ENCODE peak calls at places on chromosomes 6 and 20, in six cellular contexts. O is upper lobe of right lung; P is spleen; Z is fibroblast of lung; I is CD8-positive, alpha-beta T cell; D is HL-60. M is an unnamed sample.

GRCh38 chr6:81696505-81696904 is 56.0 kb downstream of the TENT5A start:
- DNase-seq in O (no peak), P (no peak), Z (peak), I (no peak), D (no peak), M (no peak)

GRCh38 chr20:63808964-63809674 is 21.9 kb downstream of the ZBTB46 start:
- DNase-seq in O (no peak), P (no peak), Z (no peak), I (no peak), D (no peak), M (no peak)

GRCh38 chr6:44704240-44705150 is 317.0 kb downstream of the CDC5L start:
- DNase-seq in O (no peak), P (no peak), Z (no peak), I (no peak), D (no peak), M (no peak)

GRCh38 chr6:5840742-5841141 is 166.0 kb downstream of the NRN1 start:
- DNase-seq in O (no peak), P (no peak), Z (no peak), I (no peak), D (no peak), M (no peak)

GRCh38 chr6:13355043-13355945 is 27.0 kb upstream of the TBC1D7 start:
- DNase-seq in O (no peak), P (no peak), Z (peak), I (peak), D (no peak), M (no peak)

GRCh38 chr6:148723484-148723883 is 23.3 kb upstream of the UST start:
- DNase-seq in O (no peak), P (no peak), Z (peak), I (no peak), D (no peak), M (no peak)

GRCh38 chr6:30763618-30764489 is 19.5 kb upstream of the IER3 start:
- DNase-seq in O (no peak), P (no peak), Z (no peak), I (no peak), D (no peak), M (no peak)

GRCh38 chr6:90397929-90398674 is 101.5 kb upstream of the BACH2 start:
- DNase-seq in O (no peak), P (no peak), Z (peak), I (peak), D (no peak), M (no peak)

GRCh38 chr20:57108742-57109141 is 157.7 kb downstream of the BMP7 start:
- DNase-seq in O (no peak), P (no peak), Z (no peak), I (no peak), D (no peak), M (no peak)

GRCh38 chr20:34111057-34111711 is 859 bp downstream of the EIF2S2 start:
- DNase-seq in O (peak), P (peak), Z (peak), I (peak), D (no peak), M (no peak)

GRCh38 chr20:32052090-32052791 is at the start of gene HCK:
- DNase-seq in O (peak), P (peak), Z (no peak), I (no peak), D (peak), M (peak)

GRCh38 chr20:2820084-2820895 is 4.1 kb downstream of the TMEM239 start:
- DNase-seq in O (peak), P (no peak), Z (peak), I (no peak), D (no peak), M (no peak)

DNA sequence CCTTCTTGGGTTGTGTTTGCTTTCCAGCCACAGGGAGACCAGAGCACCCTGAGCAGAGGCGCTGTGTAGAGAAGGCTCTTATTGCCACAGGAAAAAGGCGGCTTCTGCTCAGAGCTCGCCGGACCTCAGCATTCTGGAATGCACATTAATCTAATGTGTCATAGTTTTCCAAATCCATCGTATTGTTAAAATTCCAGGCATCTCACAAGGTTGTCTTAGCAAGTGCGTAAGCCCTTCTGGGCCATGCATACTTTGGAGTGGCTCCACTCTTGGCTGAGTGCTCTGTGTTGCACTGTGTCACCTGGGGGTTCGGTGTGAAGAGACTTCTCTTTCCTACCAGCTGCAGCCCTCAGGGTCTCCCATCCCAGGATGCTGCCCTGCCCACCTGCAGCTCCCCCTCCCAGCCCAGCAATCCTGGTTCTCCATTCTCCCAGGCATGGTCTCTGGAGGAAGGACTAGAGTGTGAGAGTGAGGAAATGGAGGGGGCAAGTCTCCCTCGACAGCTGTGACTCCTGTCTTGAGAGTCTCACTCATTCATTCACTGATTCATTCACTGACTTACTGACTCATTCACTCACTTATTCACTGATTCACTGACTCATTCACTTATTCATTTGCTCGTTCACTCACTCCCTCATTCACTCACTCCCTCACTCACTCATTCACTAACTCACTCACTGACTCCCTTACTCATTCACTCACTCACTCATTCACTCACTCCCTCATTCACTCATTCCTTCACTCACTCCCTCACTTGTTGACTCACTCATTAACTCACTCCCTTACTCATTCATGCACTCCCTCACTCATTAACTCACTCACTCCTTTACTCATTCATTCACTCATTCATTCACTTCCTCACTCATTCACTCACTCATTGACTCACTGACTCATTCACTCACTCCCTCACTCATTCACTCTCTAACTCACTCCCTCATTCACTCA is 83.7 kb upstream of the MPC1 start:
- DNase-seq in O (no peak), P (no peak), Z (peak), I (no peak), D (no peak), M (no peak)
- H3K27ac ChIP-seq in O (no peak), P (no peak), Z (peak), I (no peak), D (no peak), M (peak)

DNA sequence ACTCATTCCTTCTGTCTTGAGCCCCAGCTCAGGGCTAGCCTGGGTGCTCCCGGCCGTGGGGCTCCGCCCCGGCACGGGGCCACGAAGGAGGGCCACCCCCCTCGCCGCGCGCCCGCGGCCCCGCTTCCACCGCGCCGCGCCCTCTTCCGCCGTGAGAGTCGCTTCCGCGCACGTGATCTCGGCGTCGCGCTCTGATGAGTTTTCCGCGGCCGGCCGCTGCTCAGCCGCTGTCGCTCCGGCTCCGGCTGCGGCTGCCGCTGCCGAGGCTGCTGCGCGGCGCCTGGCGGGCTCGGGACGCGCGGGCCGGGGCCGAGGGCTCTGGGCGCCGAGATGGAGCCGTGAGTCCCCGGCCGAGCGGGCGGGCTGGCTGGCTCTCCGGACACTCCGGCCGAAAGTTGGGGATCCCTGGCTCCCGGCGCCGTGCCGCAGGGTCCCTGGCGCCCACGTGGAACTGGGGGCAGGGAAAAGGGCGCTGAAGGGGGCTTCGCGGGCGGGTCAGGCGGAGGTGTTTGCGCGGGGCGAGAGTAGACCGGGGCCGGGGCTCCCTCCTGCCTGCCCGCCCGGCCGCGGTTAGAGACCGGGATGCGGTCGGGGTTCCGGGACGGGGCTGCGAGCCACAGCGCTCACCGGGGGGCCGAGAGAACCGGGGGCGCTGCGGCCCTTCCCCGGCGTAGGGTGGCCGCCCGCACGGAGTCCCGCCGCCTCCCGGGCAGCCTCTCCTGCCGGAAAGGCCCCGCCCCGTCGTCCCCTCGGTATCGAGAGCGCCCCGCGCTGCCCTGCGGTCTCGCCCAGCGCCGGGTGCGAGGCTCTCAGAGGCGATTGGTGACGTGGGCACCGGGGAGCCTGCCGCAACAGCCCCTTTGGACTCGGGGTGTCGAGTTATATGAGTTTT is at the start of gene TMEM181:
- DNase-seq in O (peak), P (peak), Z (peak), I (peak), D (peak), M (peak)
- TF ChIP-seq CTCF in O (no peak), P (peak), Z (no peak), I (no peak), D (no peak), M (peak)

DNA sequence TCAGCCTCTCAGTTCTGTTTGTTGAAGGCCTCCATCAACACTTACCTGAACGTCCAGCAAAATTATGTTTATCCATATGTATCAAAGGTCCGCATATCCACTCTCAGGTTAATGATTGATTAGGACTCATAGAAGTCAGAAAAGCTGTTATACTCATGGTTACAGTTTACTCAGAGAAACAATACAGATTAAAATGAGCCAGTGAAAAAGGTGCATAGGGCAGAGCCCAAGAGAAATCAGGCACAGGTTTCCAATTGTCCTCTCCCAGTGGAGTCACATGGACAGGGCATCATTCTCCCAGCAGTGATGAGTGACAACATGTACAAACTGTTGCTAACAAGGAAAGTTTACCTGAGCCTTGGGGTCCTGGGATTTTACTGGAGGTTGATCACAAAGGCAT is 36.2 kb downstream of the THEMIS start:
- DNase-seq in O (no peak), P (no peak), Z (no peak), I (no peak), D (no peak), M (no peak)
- H3K4me3 ChIP-seq in O (no peak), P (no peak), Z (no peak), I (no peak), D (no peak), M (no peak)

DNA sequence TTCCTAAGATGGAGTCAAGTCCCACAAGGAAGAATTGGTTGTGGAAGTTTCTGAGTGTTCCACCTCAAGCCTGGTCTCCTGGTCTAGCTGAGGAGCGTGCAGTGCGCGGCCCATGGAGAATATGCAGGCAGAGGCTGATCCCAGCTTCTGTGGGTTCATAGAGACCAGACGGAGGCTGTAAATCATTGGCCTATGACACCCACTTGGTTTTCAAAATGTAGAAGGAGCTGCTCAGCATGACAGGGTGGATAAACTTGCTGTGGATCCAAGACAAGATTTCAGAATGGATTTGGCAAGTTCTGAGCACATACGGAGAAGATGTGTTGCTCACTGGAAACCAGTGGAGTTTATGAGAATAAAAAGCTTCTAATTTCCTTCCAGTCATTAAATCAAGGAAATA is 735 bp downstream of the KIF25 start:
- DNase-seq in O (no peak), P (no peak), Z (no peak), I (no peak), D (no peak), M (no peak)
- H3K27ac ChIP-seq in O (no peak), P (no peak), Z (no peak), I (no peak), D (no peak), M (no peak)

GRCh38 chr6:120058410-120058809 is 708.8 kb upstream of the MAN1A1 start:
- DNase-seq in O (no peak), P (no peak), Z (no peak), I (no peak), D (no peak), M (no peak)

GRCh38 chr6:120055071-120055470 is 705.5 kb upstream of the MAN1A1 start:
- DNase-seq in O (no peak), P (no peak), Z (no peak), I (no peak), D (no peak), M (no peak)

DNA sequence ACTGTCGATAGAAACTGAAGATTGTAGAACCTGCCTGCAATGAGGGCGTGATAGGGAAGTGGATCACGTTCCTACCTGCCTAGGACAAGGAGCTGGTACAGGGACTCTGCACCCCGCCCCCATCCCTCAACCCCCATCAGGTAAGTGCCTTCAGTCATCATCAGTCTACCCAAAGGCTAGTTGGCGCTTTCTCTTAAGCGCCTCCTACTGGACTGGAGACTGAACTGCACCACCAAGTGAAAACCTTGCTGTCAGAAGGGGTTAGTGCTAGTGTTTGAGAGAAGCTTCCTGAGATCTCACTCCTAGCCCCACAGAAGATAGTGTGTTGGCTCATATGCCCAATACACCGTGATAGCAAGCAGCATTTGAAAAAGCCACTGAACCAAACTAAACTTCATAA is 706.5 kb upstream of the MAN1A1 start:
- DNase-seq in O (no peak), P (no peak), Z (no peak), I (no peak), D (no peak), M (no peak)
- TF ChIP-seq CTCF in O (peak), P (no peak), Z (no peak), I (no peak), D (no peak), M (peak)

GRCh38 chr6:111631930-111632460 is 26.3 kb upstream of the TRAF3IP2 start:
- DNase-seq in O (no peak), P (peak), Z (no peak), I (no peak), D (no peak), M (no peak)

GRCh38 chr6:111631018-111631417 is 25.3 kb upstream of the TRAF3IP2 start:
- DNase-seq in O (no peak), P (no peak), Z (no peak), I (no peak), D (no peak), M (no peak)

GRCh38 chr6:111628117-111628866 is 22.6 kb upstream of the TRAF3IP2 start:
- DNase-seq in O (no peak), P (no peak), Z (peak), I (no peak), D (no peak), M (no peak)

GRCh38 chr6:111632468-111633247 is 27.0 kb upstream of the TRAF3IP2 start:
- DNase-seq in O (no peak), P (peak), Z (no peak), I (no peak), D (no peak), M (no peak)
- H3K4me3 ChIP-seq in O (no peak), P (no peak), Z (no peak), I (no peak), D (no peak), M (no peak)

DNA sequence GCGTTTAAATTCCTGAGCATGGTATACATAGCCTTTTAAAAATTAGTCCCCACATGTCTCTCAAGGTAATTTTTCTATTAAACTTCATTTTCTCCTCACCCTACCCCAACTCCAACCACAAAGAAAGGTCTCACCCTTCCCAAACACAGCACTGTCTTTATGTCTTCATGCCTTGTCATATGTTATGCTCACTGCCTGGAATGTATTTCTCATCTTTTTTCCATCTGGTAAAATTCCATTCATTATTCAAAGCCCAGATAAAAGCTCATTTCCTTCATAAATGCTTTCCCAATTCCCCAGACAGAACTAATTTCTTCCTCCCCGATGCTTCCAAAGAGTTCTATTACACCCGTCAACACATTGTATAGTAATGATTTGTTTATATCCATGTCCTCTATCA is 302.0 kb downstream of the ALDH8A1 start:
- DNase-seq in O (no peak), P (no peak), Z (no peak), I (no peak), D (no peak), M (no peak)
- H3K27ac ChIP-seq in O (no peak), P (no peak), Z (no peak), I (no peak), D (no peak), M (no peak)

GRCh38 chr20:4563534-4563933 is 158.2 kb upstream of the PRND start:
- DNase-seq in O (no peak), P (no peak), Z (peak), I (no peak), D (peak), M (no peak)
- TF ChIP-seq CTCF in O (no peak), P (no peak), Z (no peak), I (no peak), D (no peak), M (no peak)